ENCODE peak calls at places on chromosomes 13 and 19, in five cellular contexts. G, Q, J, L and H are unnamed samples.
A peak's percentile ranks its signal among the peaks of the same experiment; 100 is the strongest.

GRCh38 chr13:75299913-75300862 is 181.8 kb downstream of the TBC1D4 start:
- DNase-seq in G (no peak), Q (no peak), J (no peak), L (no peak), H (no peak)

GRCh38 chr13:31096624-31097302 is 64.9 kb downstream of the HSPH1 start:
- DNase-seq in G (no peak), Q (no peak), J (peak; percentile 42), L (no peak), H (no peak)

GRCh38 chr13:94928127-94928526 is 215.8 kb upstream of the SOX21 start:
- DNase-seq in G (no peak), Q (no peak), J (no peak), L (no peak), H (no peak)

GRCh38 chr19:31353826-31354225 is 4.6 kb upstream of the TSHZ3 start:
- DNase-seq in G (no peak), Q (no peak), J (peak; percentile 86), L (no peak), H (no peak)

GRCh38 chr13:99978781-99979452 is 2.7 kb upstream of the ZIC2 start:
- DNase-seq in G (no peak), Q (no peak), J (peak; percentile 94), L (no peak), H (no peak)

GRCh38 chr13:28313579-28313978 is 175.2 kb downstream of the PAN3 start:
- DNase-seq in G (no peak), Q (no peak), J (peak; percentile 63), L (no peak), H (no peak)

GRCh38 chr13:109734002-109734785 is 52.2 kb downstream of the IRS2 start:
- DNase-seq in G (no peak), Q (no peak), J (peak; percentile 25), L (no peak), H (no peak)

GRCh38 chr13:97004886-97005285 is 10.6 kb upstream of the OXGR1 start:
- DNase-seq in G (no peak), Q (no peak), J (no peak), L (no peak), H (no peak)

GRCh38 chr19:45515081-45515624 is 7.9 kb downstream of the VASP start:
- DNase-seq in G (peak; percentile 12), Q (no peak), J (no peak), L (peak; percentile 65), H (no peak)

GRCh38 chr19:49589391-49589790 is 1.6 kb upstream of the PRR12 start:
- DNase-seq in G (no peak), Q (no peak), J (no peak), L (no peak), H (no peak)

GRCh38 chr19:2474232-2475017 is 1.5 kb upstream of the GADD45B start:
- DNase-seq in G (peak; percentile 89), Q (peak; percentile 69), J (peak; percentile 97), L (peak; percentile 83), H (peak; percentile 84)

GRCh38 chr19:7488736-7489353 is at the start of gene PEX11G:
- DNase-seq in G (no peak), Q (peak; percentile 90), J (peak; percentile 95), L (peak; percentile 92), H (peak; percentile 90)

GRCh38 chr13:98960331-98961203 is 17.3 kb downstream of the DOCK9 start:
- DNase-seq in G (no peak), Q (no peak), J (no peak), L (no peak), H (no peak)

GRCh38 chr13:50840327-50840726 is 3.2 kb downstream of the DLEU7 start:
- DNase-seq in G (no peak), Q (no peak), J (no peak), L (no peak), H (no peak)

GRCh38 chr19:43525836-43526771 is 897 bp downstream of the ETHE1 start:
- DNase-seq in G (no peak), Q (no peak), J (peak; percentile 73), L (no peak), H (no peak)

GRCh38 chr19:39474139-39474620 is 6.5 kb upstream of the TIMM50 start:
- DNase-seq in G (peak; percentile 27), Q (peak; percentile 16), J (peak; percentile 96), L (peak; percentile 44), H (peak; percentile 55)

GRCh38 chr13:101115762-101116161 is 300.5 kb downstream of the NALCN start:
- DNase-seq in G (no peak), Q (no peak), J (no peak), L (no peak), H (no peak)

GRCh38 chr19:16325671-16326400 is 1.2 kb downstream of the KLF2 start:
- DNase-seq in G (no peak), Q (no peak), J (peak; percentile 92), L (no peak), H (no peak)

GRCh38 chr19:18157465-18158063 is 4.6 kb downstream of the PIK3R2 start:
- DNase-seq in G (no peak), Q (peak; percentile 89), J (peak; percentile 72), L (no peak), H (no peak)

GRCh38 chr19:36136975-36137686 is 2.7 kb upstream of the CAPNS1 start:
- DNase-seq in G (no peak), Q (no peak), J (no peak), L (peak; percentile 63), H (no peak)